ENCODE peak calls at places on chromosomes 12 and 14, in six cellular contexts. One of them, this sample, is unnamed.

GRCh38 chr14:22791302-22791701 is 23.9 kb downstream of the SLC7A7 start:
- DNase-seq in astrocyte: peak
- DNase-seq in CD4-positive, alpha-beta T cell: no peak
- DNase-seq in smooth muscle cell of the brain vasculature: no peak
- DNase-seq in EL: peak
- DNase-seq in HFFc6: peak
- DNase-seq in this sample: no peak

GRCh38 chr12:123363743-123364531 is 710 bp downstream of the SBNO1 start:
- DNase-seq in astrocyte: peak
- DNase-seq in CD4-positive, alpha-beta T cell: no peak
- DNase-seq in smooth muscle cell of the brain vasculature: no peak
- DNase-seq in EL: peak
- DNase-seq in HFFc6: no peak
- DNase-seq in this sample: peak

GRCh38 chr14:104673481-104673880 is 15.9 kb upstream of the INF2 start:
- DNase-seq in astrocyte: no peak
- DNase-seq in CD4-positive, alpha-beta T cell: no peak
- DNase-seq in smooth muscle cell of the brain vasculature: no peak
- DNase-seq in EL: no peak
- DNase-seq in HFFc6: no peak
- DNase-seq in this sample: no peak

GRCh38 chr12:110022980-110023633 is 23.9 kb downstream of the ANKRD13A start:
- DNase-seq in astrocyte: peak
- DNase-seq in CD4-positive, alpha-beta T cell: no peak
- DNase-seq in smooth muscle cell of the brain vasculature: no peak
- DNase-seq in EL: peak
- DNase-seq in HFFc6: peak
- DNase-seq in this sample: no peak

GRCh38 chr12:50914872-50915484 is 37.4 kb upstream of the HIGD1C start:
- DNase-seq in astrocyte: no peak
- DNase-seq in CD4-positive, alpha-beta T cell: no peak
- DNase-seq in smooth muscle cell of the brain vasculature: no peak
- DNase-seq in EL: no peak
- DNase-seq in HFFc6: no peak
- DNase-seq in this sample: no peak

GRCh38 chr14:85234626-85235025 is 295.3 kb upstream of the FLRT2 start:
- DNase-seq in astrocyte: no peak
- DNase-seq in CD4-positive, alpha-beta T cell: no peak
- DNase-seq in smooth muscle cell of the brain vasculature: no peak
- DNase-seq in EL: no peak
- DNase-seq in HFFc6: no peak
- DNase-seq in this sample: no peak

GRCh38 chr14:72792051-72792788 is 101.7 kb downstream of the DPF3 start:
- DNase-seq in astrocyte: peak
- DNase-seq in CD4-positive, alpha-beta T cell: no peak
- DNase-seq in smooth muscle cell of the brain vasculature: no peak
- DNase-seq in EL: no peak
- DNase-seq in HFFc6: peak
- DNase-seq in this sample: no peak

GRCh38 chr14:94673781-94674231 is 61.6 kb downstream of the SERPINA3 start:
- DNase-seq in astrocyte: peak
- DNase-seq in CD4-positive, alpha-beta T cell: no peak
- DNase-seq in smooth muscle cell of the brain vasculature: no peak
- DNase-seq in EL: peak
- DNase-seq in HFFc6: no peak
- DNase-seq in this sample: no peak

GRCh38 chr12:121789800-121790748 is 3.4 kb downstream of the RHOF start:
- DNase-seq in astrocyte: no peak
- DNase-seq in CD4-positive, alpha-beta T cell: peak
- DNase-seq in smooth muscle cell of the brain vasculature: no peak
- DNase-seq in EL: no peak
- DNase-seq in HFFc6: no peak
- DNase-seq in this sample: peak

GRCh38 chr14:54838931-54839512 is 63.6 kb downstream of the GCH1 start:
- DNase-seq in astrocyte: no peak
- DNase-seq in CD4-positive, alpha-beta T cell: no peak
- DNase-seq in smooth muscle cell of the brain vasculature: no peak
- DNase-seq in EL: no peak
- DNase-seq in HFFc6: no peak
- DNase-seq in this sample: no peak

GRCh38 chr12:119415714-119416113 is 81.2 kb downstream of the CCDC60 start:
- DNase-seq in astrocyte: no peak
- DNase-seq in CD4-positive, alpha-beta T cell: no peak
- DNase-seq in smooth muscle cell of the brain vasculature: no peak
- DNase-seq in EL: no peak
- DNase-seq in HFFc6: no peak
- DNase-seq in this sample: no peak

GRCh38 chr14:90732723-90733122 is 83.5 kb downstream of the TTC7B start:
- DNase-seq in astrocyte: no peak
- DNase-seq in CD4-positive, alpha-beta T cell: no peak
- DNase-seq in smooth muscle cell of the brain vasculature: no peak
- DNase-seq in EL: no peak
- DNase-seq in HFFc6: no peak
- DNase-seq in this sample: no peak

GRCh38 chr14:95320076-95320895 is 578 bp upstream of the CLMN start:
- DNase-seq in astrocyte: no peak
- DNase-seq in CD4-positive, alpha-beta T cell: no peak
- DNase-seq in smooth muscle cell of the brain vasculature: no peak
- DNase-seq in EL: no peak
- DNase-seq in HFFc6: no peak
- DNase-seq in this sample: no peak

GRCh38 chr14:59407246-59407615 is 57.9 kb downstream of the GPR135 start:
- DNase-seq in astrocyte: peak
- DNase-seq in CD4-positive, alpha-beta T cell: no peak
- DNase-seq in smooth muscle cell of the brain vasculature: no peak
- DNase-seq in EL: peak
- DNase-seq in HFFc6: peak
- DNase-seq in this sample: no peak

GRCh38 chr14:101900253-101900652 is 64.1 kb upstream of the DYNC1H1 start:
- DNase-seq in astrocyte: no peak
- DNase-seq in CD4-positive, alpha-beta T cell: no peak
- DNase-seq in smooth muscle cell of the brain vasculature: no peak
- DNase-seq in EL: no peak
- DNase-seq in HFFc6: no peak
- DNase-seq in this sample: no peak

GRCh38 chr14:92441751-92442477 is 71.7 kb upstream of the RIN3 start:
- DNase-seq in astrocyte: no peak
- DNase-seq in CD4-positive, alpha-beta T cell: no peak
- DNase-seq in smooth muscle cell of the brain vasculature: no peak
- DNase-seq in EL: no peak
- DNase-seq in HFFc6: no peak
- DNase-seq in this sample: no peak

GRCh38 chr14:25042362-25043299 is 7.3 kb downstream of the STXBP6 start:
- DNase-seq in astrocyte: peak
- DNase-seq in CD4-positive, alpha-beta T cell: no peak
- DNase-seq in smooth muscle cell of the brain vasculature: peak
- DNase-seq in EL: peak
- DNase-seq in HFFc6: peak
- DNase-seq in this sample: peak

GRCh38 chr12:46217686-46218508 is 50.9 kb downstream of the SLC38A1 start:
- DNase-seq in astrocyte: no peak
- DNase-seq in CD4-positive, alpha-beta T cell: peak
- DNase-seq in smooth muscle cell of the brain vasculature: no peak
- DNase-seq in EL: no peak
- DNase-seq in HFFc6: no peak
- DNase-seq in this sample: no peak

GRCh38 chr12:110745632-110746284 is 3.1 kb upstream of the PPP1CC start:
- DNase-seq in astrocyte: no peak
- DNase-seq in CD4-positive, alpha-beta T cell: no peak
- DNase-seq in smooth muscle cell of the brain vasculature: no peak
- DNase-seq in EL: no peak
- DNase-seq in HFFc6: no peak
- DNase-seq in this sample: no peak

GRCh38 chr12:51678086-51678724 is 87.2 kb downstream of the SCN8A start:
- DNase-seq in astrocyte: peak
- DNase-seq in CD4-positive, alpha-beta T cell: peak
- DNase-seq in smooth muscle cell of the brain vasculature: no peak
- DNase-seq in EL: peak
- DNase-seq in HFFc6: peak
- DNase-seq in this sample: peak

GRCh38 chr12:116954700-116955381 is 44.1 kb downstream of the FBXW8 start:
- DNase-seq in astrocyte: no peak
- DNase-seq in CD4-positive, alpha-beta T cell: no peak
- DNase-seq in smooth muscle cell of the brain vasculature: no peak
- DNase-seq in EL: no peak
- DNase-seq in HFFc6: no peak
- DNase-seq in this sample: no peak

GRCh38 chr12:96404683-96405082 is 4.4 kb upstream of the CDK17 start:
- DNase-seq in astrocyte: no peak
- DNase-seq in CD4-positive, alpha-beta T cell: no peak
- DNase-seq in smooth muscle cell of the brain vasculature: no peak
- DNase-seq in EL: no peak
- DNase-seq in HFFc6: no peak
- DNase-seq in this sample: no peak

GRCh38 chr14:93013368-93013719 is 90.4 kb downstream of the CHGA start:
- DNase-seq in astrocyte: peak
- DNase-seq in CD4-positive, alpha-beta T cell: no peak
- DNase-seq in smooth muscle cell of the brain vasculature: no peak
- DNase-seq in EL: peak
- DNase-seq in HFFc6: no peak
- DNase-seq in this sample: no peak

GRCh38 chr12:91364591-91365184 is 182.1 kb upstream of the DCN start:
- DNase-seq in astrocyte: no peak
- DNase-seq in CD4-positive, alpha-beta T cell: no peak
- DNase-seq in smooth muscle cell of the brain vasculature: no peak
- DNase-seq in EL: no peak
- DNase-seq in HFFc6: no peak
- DNase-seq in this sample: no peak

GRCh38 chr12:56358836-56359532 is 923 bp downstream of the STAT2 start:
- DNase-seq in astrocyte: peak
- DNase-seq in CD4-positive, alpha-beta T cell: peak
- DNase-seq in smooth muscle cell of the brain vasculature: peak
- DNase-seq in EL: peak
- DNase-seq in HFFc6: peak
- DNase-seq in this sample: peak